ENCODE peak calls at places on chromosome 20, in five cellular contexts. Z is K562, L is HepG2, Q is GM12878, O is upper lobe of left lung. U is an unnamed sample.

GRCh38 chr20:62087227-62087626 is 21.5 kb upstream of the TAF4 start:
- ATAC-seq in Q (no peak), O (no peak), Z (no peak), L (peak; percentile 67), U (no peak)

GRCh38 chr20:35661013-35661412 is 3.7 kb downstream of the CPNE1 start:
- ATAC-seq in Z (no peak), Q (no peak), O (no peak), L (no peak), U (no peak)

GRCh38 chr20:35146299-35146921 is 726 bp downstream of the EDEM2 start:
- ATAC-seq in Q (peak; percentile 34), L (peak; percentile 79), O (peak; percentile 29), Z (peak; percentile 65), U (no peak)

GRCh38 chr20:39961667-39962066 is 727.4 kb downstream of the MAFB start:
- ATAC-seq in O (no peak), Z (no peak), Q (no peak), L (no peak), U (no peak)

GRCh38 chr20:2750343-2751251 is 49.8 kb downstream of the CPXM1 start:
- ATAC-seq in L (peak; percentile 63), O (peak; percentile 68), Z (peak; percentile 53), Q (peak; percentile 59), U (peak; percentile 66)

GRCh38 chr20:58731192-58731591 is 38.6 kb downstream of the NPEPL1 start:
- ATAC-seq in L (no peak), Z (no peak), O (no peak), Q (no peak), U (no peak)

GRCh38 chr20:46351357-46352058 is 43.2 kb upstream of the CDH22 start:
- ATAC-seq in L (no peak), O (no peak), Z (no peak), Q (peak; percentile 73), U (no peak)

GRCh38 chr20:32912688-32913087 is 54.0 kb downstream of the EFCAB8 start:
- ATAC-seq in O (no peak), Q (no peak), L (no peak), Z (no peak), U (no peak)

GRCh38 chr20:45946149-45946970 is 11.9 kb downstream of the PCIF1 start:
- ATAC-seq in Z (no peak), Q (peak; percentile 7), L (peak; percentile 83), O (peak; percentile 28), U (peak; percentile 86)

GRCh38 chr20:60993647-60994046 is 258.4 kb upstream of the CDH4 start:
- ATAC-seq in Q (no peak), L (peak; percentile 81), O (no peak), Z (peak; percentile 65), U (no peak)

GRCh38 chr20:45919951-45920794 is 8.2 kb upstream of the PLTP start:
- ATAC-seq in O (no peak), Q (no peak), Z (no peak), L (peak; percentile 45), U (no peak)

DNA sequence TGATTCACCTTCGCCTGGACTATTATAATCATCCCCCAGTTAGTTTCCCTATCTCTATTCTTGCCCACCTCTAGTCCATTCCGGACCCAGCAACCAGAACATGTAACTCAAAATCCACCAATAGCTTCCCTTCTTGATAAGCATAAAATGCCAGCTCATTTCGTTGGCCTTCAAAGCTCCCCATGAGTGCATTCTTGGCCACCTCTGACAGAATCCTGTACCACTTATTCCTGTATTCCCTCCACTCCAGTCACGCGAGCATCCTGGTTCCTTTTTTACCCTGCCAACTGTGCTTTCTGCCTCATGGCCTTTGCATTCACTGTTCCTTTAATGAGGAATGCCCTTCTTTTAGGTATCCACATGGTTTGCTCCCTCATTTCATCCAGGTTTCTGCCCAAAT is 36.7 kb downstream of the CYP24A1 start:
- ATAC-seq in L (no peak), Q (no peak), O (no peak), Z (no peak), U (no peak)
- H3K27me3 ChIP-seq in L (no peaks in the 10 kb centered on the region), Q (no peaks in the 10 kb centered on the region), O (no peaks in the 10 kb centered on the region), Z (peaks cover 15% of the 10 kb centered on the region), U (peaks cover 25% of the 10 kb centered on the region)

GRCh38 chr20:15923030-15923776 is 650.0 kb downstream of the KIF16B start:
- ATAC-seq in L (no peak), Z (no peak), O (no peak), Q (peak; percentile 83), U (no peak)
- H3K4me1 ChIP-seq in L (no peaks in the 10 kb centered on the region), Z (no peaks in the 10 kb centered on the region), O (no peaks in the 10 kb centered on the region), Q (peaks cover 20% of the 10 kb centered on the region), U (no peaks in the 10 kb centered on the region)

GRCh38 chr20:25273046-25273445 is 25.2 kb downstream of the PYGB start:
- ATAC-seq in Z (no peak), Q (no peak), L (no peak), O (no peak), U (peak; percentile 11)

GRCh38 chr20:25274891-25275812 is 27.3 kb downstream of the PYGB start:
- ATAC-seq in Z (no peak), L (no peak), Q (no peak), O (no peak), U (no peak)

GRCh38 chr20:25274481-25274880 is 26.6 kb downstream of the PYGB start:
- ATAC-seq in Z (no peak), Q (no peak), L (no peak), O (no peak), U (no peak)

GRCh38 chr20:25272223-25273000 is 24.5 kb downstream of the PYGB start:
- ATAC-seq in L (no peak), O (no peak), Z (no peak), Q (no peak), U (no peak)

GRCh38 chr20:25273541-25274358 is 25.9 kb downstream of the PYGB start:
- ATAC-seq in L (no peak), Q (no peak), Z (no peak), O (no peak), U (peak; percentile 69)
- TF ChIP-seq EP300 in L (no peak), Q (no peak), Z (no peak), O (no peak), U (no peak)

GRCh38 chr20:13221313-13221672 is 219 bp downstream of the ISM1 start:
- ATAC-seq in O (no peak), L (peak; percentile 8), Z (no peak), Q (no peak), U (peak; percentile 24)

GRCh38 chr20:13221673-13222318 is 722 bp downstream of the ISM1 start:
- ATAC-seq in L (peak; percentile 89), Z (no peak), O (peak; percentile 31), Q (peak; percentile 90), U (peak; percentile 75)

GRCh38 chr20:13220857-13221297 is at the start of gene ISM1:
- ATAC-seq in Z (no peak), O (peak; percentile 20), L (peak; percentile 65), Q (peak; percentile 54), U (peak; percentile 25)

GRCh38 chr20:13220194-13220856 is 749 bp upstream of the ISM1 start:
- ATAC-seq in L (peak; percentile 60), O (peak; percentile 58), Q (peak; percentile 53), Z (no peak), U (peak; percentile 75)

GRCh38 chr20:13219327-13220193 is 1.5 kb upstream of the ISM1 start:
- ATAC-seq in Q (no peak), O (peak; percentile 69), L (no peak), Z (no peak), U (no peak)
- H3K27me3 ChIP-seq in Q (peaks cover 9% of the 10 kb centered on the region), O (peaks cover 6% of the 10 kb centered on the region), L (peaks cover 42% of the 10 kb centered on the region), Z (no peaks in the 10 kb centered on the region), U (peaks cover 65% of the 10 kb centered on the region)

GRCh38 chr20:5674176-5674660 is 76.0 kb upstream of the SHLD1 start:
- ATAC-seq in Z (peak; percentile 44), Q (peak; percentile 97), O (no peak), L (peak; percentile 57), U (no peak)
- H3K4me1 ChIP-seq in Z (peaks cover 6% of the 10 kb centered on the region), Q (peaks cover 21% of the 10 kb centered on the region), O (peaks cover 15% of the 10 kb centered on the region), L (peaks cover 24% of the 10 kb centered on the region), U (no peaks in the 10 kb centered on the region)

DNA sequence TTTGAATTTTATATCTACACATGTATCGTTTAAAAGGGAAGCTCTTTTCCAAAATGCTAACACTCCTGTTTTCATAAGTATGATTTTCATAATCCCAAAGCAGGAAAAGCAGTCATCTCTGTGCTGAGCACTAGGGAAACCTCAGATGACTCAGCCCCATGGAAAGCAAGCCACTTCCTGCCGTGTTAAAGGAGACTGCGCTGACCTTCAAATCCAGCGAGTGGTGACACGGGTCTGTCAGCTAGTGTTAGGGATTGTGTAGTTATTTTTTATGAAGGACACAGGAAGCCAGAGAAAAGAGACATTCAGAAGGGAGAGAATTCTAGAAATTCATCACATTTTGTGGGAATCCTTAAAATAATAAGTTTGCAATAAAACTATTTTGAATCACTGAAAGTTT is 57.0 kb upstream of the CD93 start:
- ATAC-seq in L (peak; percentile 65), Q (no peak), O (peak; percentile 77), Z (peak; percentile 70), U (peak; percentile 69)
- TF ChIP-seq EP300 in L (no peak), Q (no peak), O (no peak), Z (peak; percentile 59), U (no peak)